ENCODE peak calls at places on chromosomes 11 and 22, in nine cellular contexts. Y is choroid plexus epithelial cell; A is Calu3; J is left ventricle myocardium inferior; I is NCI-H1105; H is NCI-H460; P is NCI-H1092; B is stimulated activated CD4-positive, alpha-beta T cell treated with anti-CD3 and anti-CD28 coated beads, Interleukin-1b, Interleukin-23, amount 100 ng/mL, for 1 hour; C is head of caudate nucleus. F is an unnamed sample.

GRCh38 chr11:61609970-61610347 is 29.1 kb upstream of the SYT7 start:
- DNase-seq in Y (no peak), A (no peak), J (no peak), I (no peak), H (no peak), P (peak; percentile 38), B (no peak), C (peak; percentile 72), F (no peak)

GRCh38 chr22:35205141-35205775 is 52.0 kb upstream of the HMGXB4 start:
- DNase-seq in Y (no peak), A (no peak), J (no peak), I (no peak), H (no peak), P (peak; percentile 7), B (no peak), C (peak; percentile 60), F (no peak)

GRCh38 chr11:1222491-1223345 is at the start of gene MUC5B:
- DNase-seq in Y (no peak), A (peak; percentile 75), J (no peak), I (no peak), H (no peak), P (no peak), B (no peak), C (no peak), F (peak; percentile 9)

GRCh38 chr11:128759597-128759996 is 65.7 kb downstream of the FLI1 start:
- DNase-seq in Y (peak; percentile 48), A (no peak), J (no peak), I (no peak), H (no peak), P (no peak), B (no peak), C (no peak), F (peak; percentile 64)

GRCh38 chr11:19938051-19938856 is 222.0 kb downstream of the DBX1 start:
- DNase-seq in Y (peak; percentile 80), A (peak; percentile 74), J (peak; percentile 27), I (peak; percentile 46), H (peak; percentile 59), P (no peak), B (no peak), C (peak; percentile 38), F (peak; percentile 73)

GRCh38 chr22:18078329-18079041 is 695 bp downstream of the PEX26 start:
- DNase-seq in Y (peak; percentile 30), A (peak; percentile 69), J (no peak), I (peak; percentile 3), H (no peak), P (no peak), B (peak; percentile 10), C (no peak), F (peak; percentile 21)

GRCh38 chr11:66335531-66336233 is 552 bp downstream of the RIN1 start:
- DNase-seq in Y (peak; percentile 84), A (peak; percentile 44), J (no peak), I (no peak), H (no peak), P (no peak), B (no peak), C (no peak), F (peak; percentile 58)

GRCh38 chr11:111265421-111265820 is 19.9 kb downstream of the POU2AF2 start:
- DNase-seq in Y (no peak), A (no peak), J (no peak), I (no peak), H (no peak), P (no peak), B (no peak), C (no peak), F (no peak)

GRCh38 chr11:48063424-48063978 is 83.1 kb downstream of the PTPRJ start:
- DNase-seq in Y (peak; percentile 98), A (peak; percentile 26), J (no peak), I (no peak), H (no peak), P (no peak), B (no peak), C (no peak), F (peak; percentile 99)

GRCh38 chr22:35664955-35665577 is 16.8 kb downstream of the APOL6 start:
- DNase-seq in Y (no peak), A (no peak), J (no peak), I (no peak), H (no peak), P (no peak), B (no peak), C (no peak), F (no peak)

GRCh38 chr11:2297623-2298030 is 4.1 kb downstream of the C11orf21 start:
- DNase-seq in Y (no peak), A (no peak), J (no peak), I (no peak), H (no peak), P (no peak), B (no peak), C (no peak), F (no peak)

GRCh38 chr11:2700415-2701211 is 819 bp upstream of the KCNQ1OT1 start:
- DNase-seq in Y (no peak), A (peak; percentile 53), J (peak; percentile 73), I (no peak), H (peak; percentile 55), P (no peak), B (no peak), C (peak; percentile 28), F (peak; percentile 12)

GRCh38 chr11:124669193-124669592 is 4.3 kb downstream of the SIAE start:
- DNase-seq in Y (peak; percentile 72), A (peak; percentile 51), J (no peak), I (peak; percentile 49), H (peak; percentile 33), P (peak; percentile 30), B (no peak), C (peak; percentile 44), F (peak; percentile 68)

F was measured in fibroblast of the aortic adventitia.